ENCODE peak calls at places on chromosome 1, in five cellular contexts. G is A549, F is K562, Y is endothelial cell of umbilical vein, I is GM12878. V is an unnamed sample.

GRCh38 chr1:172789840-172790239 is 130.9 kb downstream of the FASLG start:
- DNase-seq in F (no peak), I (no peak), G (no peak), Y (no peak), V (no peak)

GRCh38 chr1:200042437-200043329 is 15.2 kb downstream of the NR5A2 start:
- DNase-seq in F (no peak), I (no peak), Y (peak; percentile 64), G (no peak), V (no peak)

GRCh38 chr1:57122031-57122430 is 156.2 kb upstream of the C8B start:
- DNase-seq in G (no peak), Y (no peak), F (no peak), I (no peak), V (no peak)

GRCh38 chr1:200038987-200039848 is 11.7 kb downstream of the NR5A2 start:
- DNase-seq in Y (peak; percentile 65), G (peak; percentile 71), F (no peak), I (no peak), V (peak; percentile 52)

GRCh38 chr1:200115532-200115931 is 88.0 kb downstream of the NR5A2 start:
- DNase-seq in F (no peak), Y (no peak), I (no peak), G (no peak), V (no peak)

GRCh38 chr1:59317780-59318179 is 20.9 kb downstream of the FGGY start:
- DNase-seq in F (no peak), Y (no peak), I (no peak), G (no peak), V (no peak)

GRCh38 chr1:72186733-72187307 is 95.5 kb downstream of the NEGR1 start:
- DNase-seq in Y (peak; percentile 51), G (no peak), I (no peak), F (no peak), V (peak; percentile 14)

GRCh38 chr1:150259217-150259616 is 1.6 kb downstream of the CA14 start:
- DNase-seq in I (no peak), Y (no peak), F (no peak), G (no peak), V (no peak)

GRCh38 chr1:155125946-155126493 is 1.7 kb upstream of the EFNA1 start:
- DNase-seq in I (no peak), F (no peak), Y (peak; percentile 32), G (no peak), V (no peak)

GRCh38 chr1:6475381-6476133 is 9.6 kb upstream of the TNFRSF25 start:
- DNase-seq in G (peak; percentile 73), Y (no peak), F (peak; percentile 96), I (no peak), V (peak; percentile 38)

GRCh38 chr1:101820080-101820479 is 176.6 kb downstream of the OLFM3 start:
- DNase-seq in F (no peak), G (no peak), Y (peak; percentile 12), I (no peak), V (peak; percentile 43)
- TF ChIP-seq MAX in F (no peak), G (no peak), Y (no peak), I (no peak), V (no peak)

GRCh38 chr1:109705411-109705810 is 6.6 kb upstream of the GSTM5 start:
- DNase-seq in I (no peak), F (peak; percentile 0), Y (no peak), G (no peak), V (no peak)

GRCh38 chr1:109704173-109704572 is 7.9 kb upstream of the GSTM5 start:
- DNase-seq in G (no peak), F (peak; percentile 5), Y (peak; percentile 0), I (no peak), V (peak; percentile 1)
- TF ChIP-seq CTCF in G (no peak), F (no peak), Y (no peak), I (no peak), V (no peak)

DNA sequence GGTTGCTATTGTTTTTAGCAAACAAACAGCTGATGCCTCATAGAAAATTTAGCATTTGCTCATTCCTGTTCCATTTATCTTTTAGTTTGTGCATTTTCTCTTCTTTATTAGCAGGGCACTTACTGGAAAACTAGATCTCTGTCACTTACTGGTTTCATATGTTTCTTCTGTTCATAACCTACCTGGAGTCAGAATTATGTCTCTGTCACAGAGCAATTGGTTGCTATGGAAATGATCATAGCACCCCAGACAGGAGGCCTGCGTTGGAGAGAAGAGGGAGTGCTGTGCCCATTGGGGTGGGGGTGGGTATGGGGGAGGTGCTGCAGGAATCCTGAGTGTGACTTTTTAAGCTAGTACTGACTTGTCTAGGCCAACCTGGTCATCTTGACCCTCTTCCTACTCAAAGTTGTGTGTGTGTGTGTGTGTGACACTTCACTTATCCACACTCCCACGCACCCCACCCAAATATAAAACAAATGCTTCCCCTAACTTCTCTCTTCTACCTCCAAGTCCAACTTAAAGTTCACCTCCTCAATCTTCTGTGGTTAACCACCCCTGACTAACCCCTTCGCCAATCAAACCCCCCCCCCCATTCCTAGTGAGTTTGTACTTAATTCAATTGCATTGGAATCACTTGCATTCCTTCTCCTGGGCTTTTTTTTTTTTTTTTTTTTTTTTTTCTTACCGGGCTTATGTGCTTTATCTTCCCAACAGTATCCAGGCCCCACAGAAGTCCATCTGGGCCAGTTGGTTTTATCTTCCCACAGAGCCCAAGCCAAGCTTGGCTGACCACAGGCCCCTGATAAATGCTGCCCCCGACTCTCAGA is 78.6 kb downstream of the CD58 start:
- DNase-seq in G (no peak), F (peak; percentile 46), I (no peak), Y (no peak), V (peak; percentile 74)
- TF ChIP-seq MYC in G (no peak), F (no peak), I (no peak), Y (no peak), V (no peak)

DNA sequence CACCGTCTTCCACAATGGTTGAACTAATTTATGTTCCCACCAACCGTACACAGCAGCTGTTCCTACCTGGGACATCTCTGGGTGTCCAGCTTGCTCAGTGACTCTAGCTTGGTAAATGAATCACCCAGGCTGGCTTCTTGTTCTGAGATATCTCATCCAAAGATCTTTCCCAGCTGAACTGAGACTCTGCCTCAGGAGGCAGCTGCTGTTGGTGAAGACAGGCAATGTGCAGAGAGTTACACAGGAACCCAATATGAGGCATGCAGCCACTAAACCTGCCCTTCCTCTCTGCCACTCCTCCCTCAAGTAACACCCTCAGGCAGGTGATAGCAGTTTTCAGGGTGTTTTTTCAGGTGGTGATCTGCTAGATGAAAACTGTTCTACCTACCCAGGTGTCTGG is 14.0 kb upstream of the FOXO6 start:
- DNase-seq in G (no peak), F (no peak), I (no peak), Y (no peak), V (no peak)
- TF ChIP-seq MAX in G (no peak), F (no peak), I (no peak), Y (no peak), V (no peak)

GRCh38 chr1:18234790-18235242 is 127.2 kb downstream of the IGSF21 start:
- DNase-seq in I (no peak), F (peak; percentile 91), G (peak; percentile 78), Y (no peak), V (peak; percentile 48)

GRCh38 chr1:18229620-18230019 is 122.0 kb downstream of the IGSF21 start:
- DNase-seq in F (no peak), I (no peak), G (no peak), Y (no peak), V (no peak)

GRCh38 chr1:18230840-18231239 is 123.2 kb downstream of the IGSF21 start:
- DNase-seq in G (no peak), Y (no peak), I (no peak), F (no peak), V (no peak)

GRCh38 chr1:18232052-18232451 is 124.5 kb downstream of the IGSF21 start:
- DNase-seq in I (no peak), Y (no peak), F (peak; percentile 50), G (no peak), V (no peak)

DNA sequence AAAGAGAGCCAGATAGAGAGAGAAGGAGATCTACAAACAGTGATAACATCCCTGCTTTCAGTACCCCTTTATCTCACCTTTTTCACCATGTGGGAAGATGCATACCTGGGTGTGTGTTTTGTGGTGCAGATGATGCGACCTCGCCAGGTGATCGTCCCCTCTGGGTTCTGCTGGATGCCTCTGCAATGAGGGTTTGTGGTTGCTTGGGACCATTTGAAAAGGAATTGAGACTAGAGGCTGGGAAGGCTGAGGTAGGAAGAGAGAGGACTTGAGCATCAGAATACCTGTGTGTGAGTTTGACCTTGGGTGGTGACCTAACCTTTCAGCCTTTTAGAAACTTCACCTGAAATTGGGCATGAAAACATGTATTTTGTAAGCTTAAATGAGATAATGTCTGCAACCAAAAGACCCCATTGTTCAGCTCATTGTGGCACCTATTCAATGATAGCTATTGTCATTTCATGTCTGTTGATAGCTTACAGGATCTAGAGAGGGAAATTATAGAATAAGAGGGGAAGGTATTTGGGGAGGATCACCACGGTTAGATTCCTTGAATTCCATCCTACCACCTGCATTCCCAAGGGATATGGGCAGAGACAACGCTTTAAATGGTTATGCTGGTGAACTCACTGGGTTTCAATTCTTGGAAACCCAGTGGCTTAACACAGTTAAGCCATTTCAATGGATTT is 125.7 kb downstream of the IGSF21 start:
- DNase-seq in Y (no peak), F (no peak), G (no peak), I (no peak), V (no peak)
- TF ChIP-seq CTCF in Y (no peak), F (no peak), G (no peak), I (no peak), V (no peak)

DNA sequence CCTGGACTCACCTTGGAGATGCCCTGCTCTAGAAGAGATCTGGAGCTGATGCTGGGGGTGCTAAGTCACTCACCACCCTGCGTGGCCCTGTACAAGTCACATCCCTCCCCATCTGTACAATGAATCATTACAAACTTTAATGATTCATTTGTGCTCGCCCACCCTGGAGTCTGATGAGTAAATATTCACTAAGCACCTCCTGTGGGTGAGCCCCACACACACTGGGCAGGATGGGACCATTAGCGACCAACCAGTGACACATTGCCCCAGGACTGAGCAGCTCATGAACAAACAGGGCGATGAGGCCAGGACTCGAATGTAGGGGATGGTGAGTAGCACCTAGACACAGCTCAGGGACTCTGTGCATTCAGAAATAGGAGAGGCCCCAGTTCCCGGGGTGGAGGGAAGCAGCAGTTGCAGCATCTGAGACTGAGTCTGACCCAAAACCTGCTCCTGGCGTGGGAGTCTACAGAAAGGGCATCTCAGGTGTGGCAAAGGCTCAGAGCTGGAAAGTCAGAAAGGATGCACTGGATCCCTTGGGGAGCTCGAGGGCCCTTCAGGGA is 18.1 kb upstream of the PDZK1IP1 start:
- DNase-seq in I (no peak), Y (peak; percentile 28), F (no peak), G (no peak), V (no peak)
- TF ChIP-seq MYC in I (no peak), Y (no peak), F (no peak), G (no peak), V (no peak)

DNA sequence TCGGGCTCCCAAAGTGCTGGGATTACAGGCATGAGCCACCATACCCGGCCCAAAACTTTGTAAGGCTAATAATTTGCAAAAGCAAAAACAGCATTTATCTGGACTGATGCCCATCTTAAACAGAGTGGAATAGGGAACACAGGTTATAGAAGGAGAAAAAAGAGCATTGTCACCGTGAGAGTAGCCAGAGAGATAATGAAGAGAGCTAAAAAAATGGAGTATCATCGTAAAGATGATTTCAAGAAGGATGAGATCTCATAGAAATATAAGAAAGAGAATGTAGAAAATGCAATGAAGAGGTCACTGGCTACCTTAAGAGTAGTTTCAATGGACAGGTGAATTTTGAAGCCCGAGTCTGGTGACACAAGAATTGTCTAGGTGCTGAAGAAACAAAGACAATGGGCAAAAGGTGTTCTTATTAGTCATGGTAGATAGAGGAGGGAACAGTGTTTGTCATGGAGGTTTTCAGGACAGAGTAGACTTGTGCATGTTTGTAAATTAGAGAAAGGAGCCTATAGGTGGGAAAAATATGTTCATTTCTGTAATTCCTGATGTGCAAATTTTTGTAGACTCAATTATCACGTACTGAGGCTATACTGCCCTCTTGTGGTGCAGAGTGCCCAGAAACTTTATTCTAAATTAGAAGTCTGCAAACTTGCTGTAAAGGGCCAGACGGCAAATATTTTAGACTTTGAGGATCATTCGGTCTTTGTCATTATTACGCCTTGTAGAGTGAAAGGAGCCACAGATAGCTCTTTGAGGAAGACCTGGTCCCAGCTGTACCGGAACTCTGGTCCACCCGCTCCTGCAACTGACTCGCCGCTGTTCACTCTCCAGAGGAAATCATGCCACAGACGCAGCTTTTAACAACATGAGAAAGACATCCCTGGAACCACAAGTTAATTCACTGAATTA is 8.1 kb upstream of the TMEM183A start:
- DNase-seq in G (peak; percentile 25), I (peak; percentile 40), F (peak; percentile 40), Y (peak; percentile 69), V (peak; percentile 74)
- TF ChIP-seq MAX in G (no peak), I (no peak), F (no peak), Y (no peak), V (no peak)